ENCODE peak calls at places on chromosomes 2 and 18, in six cellular contexts. R is fibroblast of lung, Z is colonic mucosa, C is GM12878, L is MM.1S, S is H9. K is an unnamed sample.

GRCh38 chr2:142989276-142990204 is 112.1 kb downstream of the KYNU start:
- DNase-seq in R (peak), Z (no peak), C (no peak), L (peak), S (no peak), K (peak)

GRCh38 chr2:176463527-176463926 is 194.3 kb downstream of the MTX2 start:
- DNase-seq in R (no peak), Z (no peak), C (no peak), L (no peak), S (no peak), K (no peak)

GRCh38 chr2:74743039-74743438 is 89.0 kb downstream of the SEMA4F start:
- DNase-seq in R (no peak), Z (no peak), C (no peak), L (no peak), S (no peak), K (no peak)

GRCh38 chr2:189899101-189899500 is 114.9 kb downstream of the PMS1 start:
- DNase-seq in R (no peak), Z (no peak), C (no peak), L (no peak), S (no peak), K (no peak)

GRCh38 chr2:85071096-85071495 is 62.1 kb upstream of the TCF7L1 start:
- DNase-seq in R (peak), Z (no peak), C (no peak), L (no peak), S (no peak), K (no peak)

GRCh38 chr2:172806426-172807008 is 70.9 kb downstream of the RAPGEF4 start:
- DNase-seq in R (peak), Z (no peak), C (no peak), L (peak), S (no peak), K (peak)

GRCh38 chr2:217955881-217956493 is 46.8 kb downstream of the TNS1 start:
- DNase-seq in R (no peak), Z (no peak), C (no peak), L (no peak), S (no peak), K (no peak)

GRCh38 chr18:68566991-68567390 is 147.9 kb downstream of the TMX3 start:
- DNase-seq in R (no peak), Z (no peak), C (no peak), L (no peak), S (no peak), K (no peak)

DNA sequence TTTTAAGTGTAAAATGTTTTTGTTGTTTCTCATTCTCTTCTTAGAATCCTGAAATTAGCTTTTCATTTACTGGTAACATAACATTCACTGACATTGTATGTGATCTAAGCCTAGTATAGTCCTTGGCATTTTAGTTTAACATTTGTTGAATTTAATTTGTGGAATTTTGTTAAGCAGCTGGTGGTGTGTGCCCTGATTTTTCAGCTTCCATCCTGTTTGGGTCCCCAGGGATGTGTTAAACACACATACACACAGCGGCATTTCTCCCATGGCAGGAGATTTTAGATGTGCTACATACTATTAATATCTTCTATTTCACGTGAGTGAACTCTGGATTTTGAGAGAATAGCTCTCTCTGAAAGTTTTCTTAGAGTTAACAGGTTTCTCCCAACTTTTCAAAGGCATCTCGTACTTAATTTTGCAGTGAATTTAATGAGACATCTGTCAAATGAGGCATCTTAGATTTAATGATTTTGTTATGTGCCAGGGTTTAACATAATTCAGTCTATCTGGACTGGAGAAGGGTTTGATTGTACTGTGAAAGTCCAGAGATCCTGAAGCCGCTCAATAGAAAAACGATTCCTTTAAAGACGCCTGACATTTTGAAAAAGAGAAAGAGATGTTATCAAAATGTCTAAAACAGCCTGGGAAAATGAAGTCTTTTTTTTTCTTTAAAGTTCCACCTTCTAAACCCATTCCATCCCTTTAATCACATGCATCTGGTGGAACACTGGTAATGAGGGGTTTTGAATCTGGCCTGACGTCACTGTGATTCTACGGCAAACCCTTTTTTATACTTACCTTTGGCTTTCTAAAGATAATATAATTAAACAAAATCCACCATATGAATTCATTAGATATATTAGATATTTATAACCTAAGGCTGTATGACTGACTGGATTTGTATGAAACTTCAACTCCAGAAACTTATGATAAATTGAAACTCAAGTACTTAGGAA is 6.8 kb downstream of the PHLPP1 start:
- DNase-seq in R (peak), Z (no peak), C (no peak), L (no peak), S (no peak), K (no peak)
- H3K9ac ChIP-seq in R (no peak), Z (no peak), C (peak), L (no peak), S (no peak), K (no peak)

GRCh38 chr2:9002637-9003365 is 683 bp downstream of the MBOAT2 start:
- DNase-seq in R (peak), Z (peak), C (no peak), L (no peak), S (no peak), K (peak)

GRCh38 chr2:9002313-9002636 is 1.2 kb downstream of the MBOAT2 start:
- DNase-seq in R (no peak), Z (no peak), C (no peak), L (no peak), S (no peak), K (no peak)

GRCh38 chr2:9003366-9003615 is 193 bp downstream of the MBOAT2 start:
- DNase-seq in R (no peak), Z (no peak), C (no peak), L (no peak), S (no peak), K (no peak)

GRCh38 chr2:9004338-9005204 is 1.1 kb upstream of the MBOAT2 start:
- DNase-seq in R (peak), Z (no peak), C (no peak), L (no peak), S (no peak), K (no peak)

GRCh38 chr2:9003616-9004337 is at the start of gene MBOAT2:
- DNase-seq in R (peak), Z (peak), C (peak), L (peak), S (peak), K (peak)
- H3K27ac ChIP-seq in R (peak), Z (peak), C (peak), L (no peak), S (no peak), K (peak)

DNA sequence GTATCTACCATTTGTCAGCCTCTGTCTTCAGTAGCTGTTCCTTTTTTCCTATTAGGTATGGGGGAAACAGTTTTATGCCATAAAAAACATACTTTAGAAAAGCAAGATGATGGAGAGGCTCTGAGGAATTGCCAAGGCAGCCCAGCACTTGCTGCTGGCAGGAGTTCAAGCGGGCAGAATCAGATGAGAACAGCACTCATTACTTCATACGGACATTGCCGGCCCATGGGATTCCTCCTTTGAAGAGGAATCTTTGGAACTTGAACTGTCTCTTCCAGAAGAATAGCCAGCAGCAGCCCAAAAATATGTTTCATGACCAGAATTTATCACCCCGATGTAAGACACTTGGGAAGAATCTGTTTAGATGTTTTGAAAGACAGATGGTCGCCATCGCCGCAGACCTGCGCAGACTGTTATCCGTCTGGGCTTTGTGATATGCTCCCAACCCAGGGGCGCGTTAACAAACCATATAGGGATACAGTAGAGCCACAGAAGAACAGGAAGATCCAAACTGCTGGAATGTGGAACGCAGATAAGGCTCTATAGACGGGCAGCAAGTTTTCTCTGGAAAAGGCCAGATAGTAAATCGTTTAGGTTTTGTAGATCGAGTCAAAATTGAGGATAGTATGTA is 3.6 kb upstream of the ADI1 start:
- DNase-seq in R (peak), Z (no peak), C (no peak), L (no peak), S (no peak), K (no peak)
- H3K9ac ChIP-seq in R (no peak), Z (no peak), C (no peak), L (no peak), S (no peak), K (no peak)

DNA sequence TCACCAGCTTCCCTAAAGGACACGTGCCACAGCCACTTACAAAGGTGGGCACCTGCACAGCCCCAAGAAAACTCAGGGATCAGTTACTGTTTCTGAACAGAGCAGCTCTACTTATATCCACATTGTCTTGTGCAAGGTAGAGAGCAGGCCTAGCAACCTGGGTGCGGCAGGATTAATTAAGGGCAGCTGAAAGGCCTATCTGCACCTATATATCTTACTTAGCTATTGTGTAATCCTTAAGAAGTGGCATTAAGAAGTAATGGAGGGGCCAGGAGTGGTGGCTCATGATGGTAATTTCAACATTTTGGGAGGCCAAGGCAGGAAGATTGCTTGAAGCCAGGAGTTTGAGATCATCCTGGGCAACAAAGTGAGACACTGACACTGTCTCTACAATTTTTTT is 12.8 kb upstream of the ARL5A start:
- DNase-seq in R (no peak), Z (no peak), C (no peak), L (no peak), S (no peak), K (no peak)
- H3K27ac ChIP-seq in R (no peak), Z (no peak), C (peak), L (peak), S (no peak), K (no peak)

GRCh38 chr2:130344578-130344977 is 1.9 kb downstream of the IMP4 start:
- DNase-seq in R (no peak), Z (no peak), C (no peak), L (no peak), S (no peak), K (no peak)

GRCh38 chr2:130346041-130346740 is 3.5 kb downstream of the IMP4 start:
- DNase-seq in R (no peak), Z (no peak), C (no peak), L (no peak), S (no peak), K (no peak)

GRCh38 chr2:130345091-130345490 is 2.4 kb downstream of the IMP4 start:
- DNase-seq in R (no peak), Z (no peak), C (no peak), L (no peak), S (no peak), K (no peak)

GRCh38 chr2:130346741-130347066 is 4.0 kb downstream of the IMP4 start:
- DNase-seq in R (no peak), Z (no peak), C (no peak), L (no peak), S (no peak), K (no peak)

DNA sequence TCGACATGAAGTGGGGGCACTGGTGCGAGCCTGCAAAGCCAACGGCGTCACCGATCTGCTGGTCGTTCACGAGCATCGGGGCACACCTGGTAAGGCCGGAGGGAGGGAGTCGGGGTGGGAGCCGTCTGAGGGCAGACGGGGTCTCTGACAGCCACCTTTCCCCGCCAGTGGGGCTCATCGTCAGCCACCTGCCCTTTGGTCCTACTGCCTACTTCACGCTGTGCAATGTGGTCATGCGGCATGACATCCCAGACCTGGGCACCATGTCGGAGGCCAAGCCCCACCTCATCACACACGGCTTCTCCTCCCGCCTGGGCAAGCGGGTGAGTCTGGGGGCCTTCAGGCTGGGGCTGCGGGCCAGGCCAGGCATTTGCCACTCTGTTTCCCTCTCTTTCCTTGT is 2.9 kb downstream of the IMP4 start:
- DNase-seq in R (no peak), Z (no peak), C (no peak), L (no peak), S (no peak), K (no peak)
- H3K9ac ChIP-seq in R (no peak), Z (no peak), C (no peak), L (no peak), S (no peak), K (no peak)

GRCh38 chr2:27079233-27080139 is 1.1 kb downstream of the EMILIN1 start:
- DNase-seq in R (no peak), Z (no peak), C (no peak), L (no peak), S (no peak), K (no peak)
- H3K27ac ChIP-seq in R (peak), Z (peak), C (no peak), L (peak), S (no peak), K (no peak)

GRCh38 chr18:74216661-74217110 is 68.4 kb downstream of the TIMM21 start:
- DNase-seq in R (no peak), Z (no peak), C (no peak), L (no peak), S (no peak), K (no peak)
- H3K9ac ChIP-seq in R (no peak), Z (no peak), C (no peak), L (no peak), S (no peak), K (no peak)

GRCh38 chr18:58119819-58120218 is 75.8 kb downstream of the NEDD4L start:
- DNase-seq in R (no peak), Z (no peak), C (no peak), L (no peak), S (no peak), K (no peak)

GRCh38 chr18:58114766-58115165 is 70.7 kb downstream of the NEDD4L start:
- DNase-seq in R (no peak), Z (no peak), C (no peak), L (no peak), S (no peak), K (peak)

GRCh38 chr18:58116815-58117214 is 72.8 kb downstream of the NEDD4L start:
- DNase-seq in R (no peak), Z (no peak), C (no peak), L (no peak), S (no peak), K (no peak)

GRCh38 chr18:58117685-58118403 is 73.8 kb downstream of the NEDD4L start:
- DNase-seq in R (peak), Z (peak), C (no peak), L (no peak), S (no peak), K (no peak)

DNA sequence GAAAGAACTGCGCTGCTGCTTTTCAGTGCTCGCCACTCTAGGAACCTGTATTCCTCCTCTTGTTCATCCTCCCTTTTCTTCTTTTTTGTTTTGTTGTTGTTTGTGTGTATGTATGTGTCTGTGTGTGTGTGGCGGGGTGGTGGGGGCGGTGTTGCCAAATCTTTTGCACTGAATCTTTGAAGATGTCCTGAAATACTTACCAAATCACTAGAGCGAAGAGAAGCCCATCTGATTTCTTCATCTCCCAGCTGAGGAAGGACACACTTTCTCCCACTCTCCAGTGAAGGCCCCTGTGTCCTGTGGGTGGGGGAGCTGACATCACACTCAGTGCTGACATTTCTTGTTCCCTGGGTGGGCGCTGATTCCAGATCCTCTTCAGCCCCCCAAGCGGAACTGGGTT is 74.5 kb downstream of the NEDD4L start:
- DNase-seq in R (no peak), Z (no peak), C (no peak), L (no peak), S (no peak), K (no peak)
- H3K27ac ChIP-seq in R (no peak), Z (peak), C (no peak), L (no peak), S (no peak), K (no peak)

GRCh38 chr2:27407798-27408491 is 1.4 kb downstream of the PPM1G start:
- DNase-seq in R (peak), Z (peak), C (no peak), L (no peak), S (peak), K (peak)
- H3K9ac ChIP-seq in R (no peak), Z (no peak), C (peak), L (peak), S (peak), K (peak)